ENCODE peak calls at places on chromosomes 6 and 20, in eight cellular contexts. M, Y, V, Z, H, J, C and G are unnamed samples.
A peak's percentile ranks its signal among the peaks of the same experiment; 100 is the strongest.

GRCh38 chr6:131269565-131270391 is 134.5 kb downstream of the AKAP7 start:
- DNase-seq in Y (no peak), M (no peak), J (no peak), Z (no peak), H (no peak), V (no peak), C (no peak), G (no peak)

GRCh38 chr20:57500941-57501340 is 24.0 kb downstream of the CTCFL start:
- DNase-seq in Z (no peak), J (no peak), V (no peak), C (no peak), Y (no peak), M (no peak), H (no peak), G (no peak)

GRCh38 chr6:146670161-146670560 is 71.4 kb downstream of the ADGB start:
- DNase-seq in C (no peak), V (no peak), M (no peak), Y (no peak), H (no peak), Z (peak; percentile 31), J (no peak), G (no peak)

GRCh38 chr6:161618816-161619454 is 345.1 kb upstream of the AGPAT4 start:
- DNase-seq in J (no peak), H (peak; percentile 20), Z (peak; percentile 87), V (no peak), C (peak; percentile 21), M (no peak), Y (peak; percentile 17), G (peak; percentile 79)

GRCh38 chr6:18561006-18561750 is 174.0 kb downstream of the RNF144B start:
- DNase-seq in M (no peak), Y (peak; percentile 5), V (peak; percentile 6), C (no peak), J (no peak), H (no peak), Z (peak; percentile 45), G (no peak)

GRCh38 chr6:130843575-130844320 is 16.5 kb downstream of the SMLR1 start:
- DNase-seq in M (peak; percentile 58), Y (no peak), Z (peak; percentile 55), V (no peak), H (no peak), C (no peak), J (no peak), G (no peak)

GRCh38 chr6:152099816-152100618 is 292.5 kb downstream of the ESR1 start:
- DNase-seq in J (peak; percentile 48), Z (peak; percentile 64), H (peak; percentile 62), Y (peak; percentile 40), V (peak; percentile 39), C (no peak), M (no peak), G (no peak)

GRCh38 chr6:128560966-128561365 is 40.6 kb upstream of the PTPRK start:
- DNase-seq in C (no peak), J (no peak), V (no peak), Y (no peak), Z (no peak), M (no peak), H (no peak), G (no peak)

GRCh38 chr6:159720708-159721107 is 6.6 kb upstream of the WTAP start:
- DNase-seq in C (no peak), H (no peak), V (no peak), M (peak; percentile 69), J (no peak), Y (no peak), Z (peak; percentile 38), G (peak; percentile 18)

GRCh38 chr20:37228656-37229055 is 33.0 kb downstream of the GHRH start:
- DNase-seq in H (peak; percentile 28), Z (no peak), J (no peak), Y (peak; percentile 50), C (no peak), M (no peak), V (peak; percentile 41), G (no peak)
- H3K36me3 ChIP-seq in H (peaks cover 99% of the 10 kb centered on the region), Z (peaks cover 70% of the 10 kb centered on the region), J (no peaks in the 10 kb centered on the region), Y (peaks cover 64% of the 10 kb centered on the region), C (no peaks in the 10 kb centered on the region), M (peaks cover 99% of the 10 kb centered on the region), V (peaks cover 100% of the 10 kb centered on the region), G (peaks cover 95% of the 10 kb centered on the region)

DNA sequence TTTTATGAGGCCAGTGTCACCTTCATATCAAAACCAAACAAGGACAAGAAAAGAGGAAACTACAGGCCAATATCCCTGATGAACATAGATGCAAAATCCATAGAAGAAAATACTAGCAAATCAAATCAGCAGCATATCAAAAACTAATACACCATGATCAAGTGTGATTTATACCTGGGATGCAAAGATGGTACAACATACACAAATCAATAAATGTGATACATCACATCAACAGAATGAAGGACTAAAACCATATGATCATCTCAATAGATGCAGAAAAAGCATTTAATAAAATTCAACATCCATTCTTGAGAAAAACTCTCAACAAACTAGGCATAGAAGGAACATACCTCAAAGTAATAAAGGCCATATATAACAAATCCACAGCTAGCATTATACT is 8.1 kb upstream of the GINM1 start:
- DNase-seq in V (no peak), H (no peak), Y (no peak), Z (no peak), M (no peak), C (no peak), J (no peak), G (no peak)
- H3K27ac ChIP-seq in V (no peak overlapping the region), H (no peak overlapping the region), Y (no peak overlapping the region), Z (no peak overlapping the region), M (no peak overlapping the region), C (no peak overlapping the region), J (no peak overlapping the region), G (no peak overlapping the region)

DNA sequence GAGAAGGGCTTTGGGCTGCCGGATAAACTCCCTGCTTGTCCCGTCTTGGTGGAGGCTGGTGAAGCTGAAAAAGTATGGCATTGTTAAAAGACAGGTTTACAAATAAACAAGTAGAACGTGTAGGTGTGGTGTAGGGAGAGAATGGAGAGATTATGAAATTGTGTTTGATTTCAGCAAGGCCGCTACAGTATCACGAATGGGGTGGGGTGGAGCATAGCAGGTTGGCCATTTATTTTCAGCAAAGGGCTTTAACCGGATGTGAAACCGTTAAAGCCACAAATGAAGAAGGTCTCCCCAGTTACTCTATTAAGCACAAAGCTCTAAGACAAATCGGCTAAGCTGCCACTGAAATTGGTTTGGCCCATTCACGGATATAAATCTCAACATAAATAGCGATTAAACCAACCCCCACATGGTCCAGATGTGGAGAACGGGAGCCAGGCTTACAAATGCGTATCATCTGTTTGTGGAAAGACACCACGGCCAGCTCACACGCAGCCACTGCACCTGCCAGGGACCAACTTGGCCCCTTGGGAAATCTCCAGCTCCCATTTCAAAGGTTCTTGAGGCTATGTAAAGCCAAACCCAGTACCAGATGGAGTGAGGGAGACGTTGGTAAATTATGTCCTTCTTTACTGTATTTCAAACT is 94.0 kb downstream of the ZMYND8 start:
- DNase-seq in V (no peak), C (no peak), J (peak; percentile 22), Z (no peak), M (no peak), Y (no peak), H (no peak), G (peak; percentile 73)
- H3K36me3 ChIP-seq in V (peaks cover 24% of the 10 kb centered on the region), C (no peaks in the 10 kb centered on the region), J (no peaks in the 10 kb centered on the region), Z (peaks cover 10% of the 10 kb centered on the region), M (peaks cover 18% of the 10 kb centered on the region), Y (peaks cover 19% of the 10 kb centered on the region), H (peaks cover 35% of the 10 kb centered on the region), G (peaks cover 56% of the 10 kb centered on the region)

GRCh38 chr6:108568101-108568500 is 7.4 kb downstream of the FOXO3 start:
- DNase-seq in H (no peak), V (no peak), M (no peak), Z (no peak), Y (no peak), C (no peak), J (no peak), G (no peak)

GRCh38 chr6:108565893-108566292 is 5.2 kb downstream of the FOXO3 start:
- DNase-seq in V (peak; percentile 58), M (no peak), Y (peak; percentile 57), J (peak; percentile 58), H (no peak), Z (peak; percentile 91), C (no peak), G (no peak)

GRCh38 chr6:108565091-108565766 is 4.5 kb downstream of the FOXO3 start:
- DNase-seq in Y (no peak), C (no peak), H (no peak), J (no peak), M (peak; percentile 66), V (no peak), Z (peak; percentile 24), G (no peak)

GRCh38 chr6:108564178-108564577 is 3.5 kb downstream of the FOXO3 start:
- DNase-seq in Z (peak; percentile 95), M (no peak), C (no peak), J (no peak), V (no peak), Y (no peak), H (no peak), G (no peak)

DNA sequence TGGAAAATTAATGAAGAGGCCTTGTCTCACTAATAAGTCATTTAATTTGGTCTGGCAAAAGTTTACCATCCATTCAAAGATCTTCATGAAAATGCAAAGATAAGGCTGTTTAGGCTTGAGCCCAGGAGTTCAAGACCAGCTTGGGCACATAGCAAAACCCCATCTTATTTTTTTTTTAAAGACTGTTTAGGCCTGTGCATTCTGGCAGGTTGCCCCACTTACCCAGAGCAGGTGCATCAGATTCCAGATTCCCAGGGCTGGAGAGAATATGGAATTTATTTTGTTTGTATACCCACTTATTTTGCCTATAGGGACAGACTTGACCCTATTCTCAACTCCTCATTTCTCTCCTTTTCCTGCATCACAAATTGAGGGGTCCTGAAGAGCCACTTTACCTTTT is 5.7 kb downstream of the FOXO3 start:
- DNase-seq in M (no peak), H (no peak), Y (no peak), J (no peak), C (no peak), V (no peak), Z (no peak), G (no peak)
- H3K27ac ChIP-seq in M (no peak overlapping the region), H (peak overlapping the region; percentile 98), Y (peak overlapping the region; percentile 71), J (peak overlapping the region; percentile 95), C (peak overlapping the region; percentile 45), V (peak overlapping the region; percentile 44), Z (peak overlapping the region; percentile 77), G (no peak overlapping the region)

GRCh38 chr20:2116170-2116940 is 14.7 kb downstream of the STK35 start:
- DNase-seq in Z (no peak), C (no peak), Y (no peak), J (no peak), V (no peak), H (no peak), M (no peak), G (no peak)
- H3K36me3 ChIP-seq in Z (peaks cover 16% of the 10 kb centered on the region), C (no peaks in the 10 kb centered on the region), Y (peaks cover 21% of the 10 kb centered on the region), J (no peaks in the 10 kb centered on the region), V (peaks cover 24% of the 10 kb centered on the region), H (peaks cover 28% of the 10 kb centered on the region), M (peaks cover 21% of the 10 kb centered on the region), G (peaks cover 52% of the 10 kb centered on the region)

DNA sequence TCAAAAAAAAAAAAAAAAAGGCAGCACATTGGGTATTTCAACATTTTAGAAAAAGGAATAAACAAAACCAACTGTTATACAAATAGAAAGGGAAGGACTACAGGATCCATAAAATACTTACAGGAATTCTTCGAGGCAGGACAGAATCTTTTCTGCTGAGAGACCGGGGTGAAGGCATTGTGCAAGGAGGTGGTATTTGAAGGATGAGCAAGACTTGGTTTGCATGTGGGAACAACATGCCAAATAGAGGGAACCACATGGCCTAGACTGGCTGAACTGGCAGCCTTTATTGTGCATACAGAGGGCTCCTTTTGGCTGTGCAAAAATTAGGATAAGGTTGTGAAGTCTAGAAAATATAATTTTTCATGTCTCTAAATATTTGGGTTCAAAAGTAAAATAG is 62.9 kb downstream of the SCAND1 start:
- DNase-seq in Y (no peak), V (no peak), H (no peak), Z (peak; percentile 92), C (no peak), M (no peak), J (no peak), G (no peak)
- H3K27ac ChIP-seq in Y (no peak overlapping the region), V (no peak overlapping the region), H (no peak overlapping the region), Z (peak overlapping the region; percentile 89), C (no peak overlapping the region), M (no peak overlapping the region), J (peak overlapping the region; percentile 50), G (no peak overlapping the region)

GRCh38 chr6:47248446-47248845 is 61.3 kb downstream of the TNFRSF21 start:
- DNase-seq in J (no peak), V (no peak), C (no peak), Y (no peak), M (no peak), Z (no peak), H (no peak), G (no peak)
- H3K36me3 ChIP-seq in J (no peaks in the 10 kb centered on the region), V (peaks cover 4% of the 10 kb centered on the region), C (no peaks in the 10 kb centered on the region), Y (no peaks in the 10 kb centered on the region), M (no peaks in the 10 kb centered on the region), Z (no peaks in the 10 kb centered on the region), H (peaks cover 8% of the 10 kb centered on the region), G (peaks cover 14% of the 10 kb centered on the region)